ENCODE peak calls at places on chromosomes 16 and 17, in four cellular contexts. V is RCC 7860, Y is PC-3, I is AG09319. O is an unnamed sample.
A peak's percentile ranks its signal among the peaks of the same experiment; 100 is the strongest.

GRCh38 chr16:50665128-50665878 is 15.8 kb downstream of the SNX20 start:
- DNase-seq in V (peak; percentile 10), Y (peak; percentile 79), I (peak; percentile 5), O (peak; percentile 40)

GRCh38 chr17:17841620-17842025 is 4.8 kb upstream of the SREBF1 start:
- DNase-seq in V (no peak), Y (no peak), I (no peak), O (no peak)

GRCh38 chr17:42803074-42803883 is 4.6 kb downstream of the CNTD1 start:
- DNase-seq in V (no peak), Y (peak; percentile 42), I (no peak), O (no peak)

GRCh38 chr16:68740628-68741346 is 3.7 kb downstream of the CDH1 start:
- DNase-seq in V (no peak), Y (no peak), I (no peak), O (no peak)

GRCh38 chr17:60640503-60640902 is 37.1 kb upstream of the BCAS3 start:
- DNase-seq in V (no peak), Y (peak; percentile 45), I (no peak), O (no peak)

GRCh38 chr16:83248735-83249469 is 558.9 kb upstream of the HSBP1 start:
- DNase-seq in V (no peak), Y (no peak), I (no peak), O (peak; percentile 21)

GRCh38 chr16:84874983-84875382 is 55.2 kb downstream of the CRISPLD2 start:
- DNase-seq in V (no peak), Y (no peak), I (no peak), O (no peak)

GRCh38 chr17:35804658-35805192 is 4.6 kb upstream of the TAF15 start:
- DNase-seq in V (peak; percentile 75), Y (peak; percentile 85), I (peak; percentile 91), O (peak; percentile 79)

GRCh38 chr17:48207776-48208175 is 100.2 kb downstream of the SNX11 start:
- DNase-seq in V (no peak), Y (no peak), I (no peak), O (no peak)

GRCh38 chr16:67215690-67216089 is 11.2 kb upstream of the TMEM208 start:
- DNase-seq in V (no peak), Y (no peak), I (no peak), O (no peak)

GRCh38 chr16:66927918-66928649 is 2.7 kb upstream of the RRAD start:
- DNase-seq in V (peak; percentile 94), Y (no peak), I (no peak), O (no peak)

GRCh38 chr16:3246002-3246401 is 10.4 kb downstream of the MEFV start:
- DNase-seq in V (no peak), Y (no peak), I (no peak), O (no peak)

GRCh38 chr16:1296688-1297412 is 12.6 kb upstream of the UBE2I start:
- DNase-seq in V (peak; percentile 95), Y (peak; percentile 92), I (no peak), O (no peak)

GRCh38 chr17:77645441-77646430 is 312.8 kb upstream of the TNRC6C start:
- DNase-seq in V (no peak), Y (peak; percentile 38), I (no peak), O (no peak)

GRCh38 chr17:57086069-57086930 is 1.3 kb downstream of the AKAP1 start:
- DNase-seq in V (no peak), Y (peak; percentile 59), I (no peak), O (no peak)

GRCh38 chr17:8225813-8226535 is 15.6 kb upstream of the AURKB start:
- DNase-seq in V (peak; percentile 85), Y (peak; percentile 55), I (peak; percentile 67), O (no peak)

GRCh38 chr17:79207957-79208356 is 133.3 kb downstream of the ENGASE start:
- DNase-seq in V (no peak), Y (no peak), I (no peak), O (no peak)

GRCh38 chr17:40035162-40035559 is 19.0 kb downstream of the MED24 start:
- DNase-seq in V (no peak), Y (no peak), I (no peak), O (no peak)

GRCh38 chr17:67212716-67213417 is 32.1 kb downstream of the HELZ start:
- DNase-seq in V (no peak), Y (peak; percentile 50), I (no peak), O (no peak)

GRCh38 chr16:57627184-57627871 is 1.1 kb upstream of the ADGRG1 start:
- DNase-seq in V (peak; percentile 98), Y (peak; percentile 91), I (no peak), O (peak; percentile 78)

GRCh38 chr17:13750783-13751484 is 149.2 kb upstream of the HS3ST3A1 start:
- DNase-seq in V (no peak), Y (peak; percentile 78), I (no peak), O (no peak)

GRCh38 chr16:85627835-85628556 is 14.9 kb downstream of the GSE1 start:
- DNase-seq in V (no peak), Y (no peak), I (no peak), O (no peak)

GRCh38 chr17:74431568-74432483 is at the start of gene GPRC5C:
- DNase-seq in V (no peak), Y (peak; percentile 97), I (no peak), O (no peak)

GRCh38 chr16:50731989-50732589 is 9.8 kb upstream of the CYLD start:
- DNase-seq in V (no peak), Y (no peak), I (no peak), O (no peak)

O was measured in GM04504.